ENCODE peak calls at places on chromosomes 3 and 15, in four cellular contexts. One of them, this sample, is unnamed.

GRCh38 chr3:74613566-74613965 is 893 bp downstream of the CNTN3 start:
- DNase-seq in H1: no peak
- DNase-seq in WTC11: no peak
- DNase-seq in SK-N-SH: peak; percentile 29
- DNase-seq in this sample: no peak

GRCh38 chr3:112413722-112414121 is 80.8 kb downstream of the CD200 start:
- DNase-seq in H1: no peak
- DNase-seq in SK-N-SH: no peak
- DNase-seq in WTC11: no peak
- DNase-seq in this sample: no peak

GRCh38 chr3:132900479-132900878 is 137.7 kb upstream of the TMEM108 start:
- DNase-seq in SK-N-SH: no peak
- DNase-seq in WTC11: no peak
- DNase-seq in H1: no peak
- DNase-seq in this sample: no peak

GRCh38 chr3:154885016-154885415 is 195.1 kb upstream of the MME start:
- DNase-seq in SK-N-SH: no peak
- DNase-seq in WTC11: no peak
- DNase-seq in H1: no peak
- DNase-seq in this sample: no peak

GRCh38 chr15:74642724-74643367 is 27.2 kb downstream of the CLK3 start:
- DNase-seq in WTC11: peak; percentile 43
- DNase-seq in SK-N-SH: no peak
- DNase-seq in H1: no peak
- DNase-seq in this sample: peak; percentile 55

GRCh38 chr15:55914446-55914845 is 79.0 kb downstream of the NEDD4 start:
- DNase-seq in WTC11: no peak
- DNase-seq in H1: no peak
- DNase-seq in SK-N-SH: no peak
- DNase-seq in this sample: no peak

GRCh38 chr3:29374255-29374654 is 93.4 kb downstream of the RBMS3 start:
- DNase-seq in WTC11: no peak
- DNase-seq in SK-N-SH: no peak
- DNase-seq in H1: no peak
- DNase-seq in this sample: no peak

GRCh38 chr3:154889227-154889634 is 190.9 kb upstream of the MME start:
- DNase-seq in H1: no peak
- DNase-seq in SK-N-SH: no peak
- DNase-seq in WTC11: no peak
- DNase-seq in this sample: no peak

GRCh38 chr3:65665922-65666321 is 372.8 kb downstream of the MAGI1 start:
- DNase-seq in WTC11: no peak
- DNase-seq in SK-N-SH: no peak
- DNase-seq in H1: no peak
- DNase-seq in this sample: no peak

GRCh38 chr3:5006755-5007202 is 27.5 kb downstream of the BHLHE40 start:
- DNase-seq in SK-N-SH: no peak
- DNase-seq in H1: no peak
- DNase-seq in WTC11: no peak
- DNase-seq in this sample: no peak

GRCh38 chr3:46960081-46960701 is 16.4 kb downstream of the CCDC12 start:
- DNase-seq in H1: no peak
- DNase-seq in SK-N-SH: peak; percentile 50
- DNase-seq in WTC11: no peak
- DNase-seq in this sample: no peak

GRCh38 chr3:56702487-56703315 is 19.6 kb upstream of the TASOR start:
- DNase-seq in SK-N-SH: peak; percentile 57
- DNase-seq in WTC11: no peak
- DNase-seq in H1: no peak
- DNase-seq in this sample: peak; percentile 7

GRCh38 chr15:73602444-73602843 is 30.7 kb downstream of the NPTN start:
- DNase-seq in H1: no peak
- DNase-seq in SK-N-SH: no peak
- DNase-seq in WTC11: no peak
- DNase-seq in this sample: no peak

GRCh38 chr15:39427705-39428104 is 153.2 kb upstream of the THBS1 start:
- DNase-seq in H1: no peak
- DNase-seq in WTC11: no peak
- DNase-seq in SK-N-SH: peak; percentile 53
- DNase-seq in this sample: peak; percentile 46

GRCh38 chr3:38002940-38003339 is 12.4 kb downstream of the VILL start:
- DNase-seq in WTC11: no peak
- DNase-seq in SK-N-SH: no peak
- DNase-seq in H1: no peak
- DNase-seq in this sample: no peak

GRCh38 chr3:125163739-125164601 is 48.6 kb downstream of the SLC12A8 start:
- DNase-seq in SK-N-SH: no peak
- DNase-seq in WTC11: peak; percentile 69
- DNase-seq in H1: no peak
- DNase-seq in this sample: peak; percentile 41

GRCh38 chr3:52372822-52373504 is 56.8 kb downstream of the DNAH1 start:
- DNase-seq in SK-N-SH: no peak
- DNase-seq in H1: no peak
- DNase-seq in WTC11: peak; percentile 78
- DNase-seq in this sample: peak; percentile 64

GRCh38 chr3:115478359-115478758 is 145.0 kb upstream of the GAP43 start:
- DNase-seq in WTC11: no peak
- DNase-seq in SK-N-SH: no peak
- DNase-seq in H1: no peak
- DNase-seq in this sample: no peak

GRCh38 chr3:104856743-104857142 is 510.0 kb upstream of the ALCAM start:
- DNase-seq in SK-N-SH: no peak
- DNase-seq in WTC11: no peak
- DNase-seq in H1: no peak
- DNase-seq in this sample: no peak

GRCh38 chr3:81279481-81280273 is 481.8 kb downstream of the GBE1 start:
- DNase-seq in SK-N-SH: no peak
- DNase-seq in H1: no peak
- DNase-seq in WTC11: no peak
- DNase-seq in this sample: no peak

GRCh38 chr3:152547153-152547552 is 278.4 kb downstream of the MBNL1 start:
- DNase-seq in H1: no peak
- DNase-seq in SK-N-SH: no peak
- DNase-seq in WTC11: no peak
- DNase-seq in this sample: no peak

GRCh38 chr15:52369030-52369429 is 73.4 kb upstream of the MYO5C start:
- DNase-seq in H1: no peak
- DNase-seq in WTC11: no peak
- DNase-seq in SK-N-SH: no peak
- DNase-seq in this sample: no peak

GRCh38 chr3:194274424-194275085 is 76.6 kb downstream of the CPN2 start:
- DNase-seq in H1: no peak
- DNase-seq in WTC11: peak; percentile 3
- DNase-seq in SK-N-SH: no peak
- DNase-seq in this sample: no peak

GRCh38 chr3:185992801-185993467 is 55.1 kb upstream of the TRA2B start:
- DNase-seq in SK-N-SH: no peak
- DNase-seq in WTC11: no peak
- DNase-seq in H1: no peak
- DNase-seq in this sample: no peak

GRCh38 chr3:54575561-54575960 is 352.3 kb downstream of the LRTM1 start:
- DNase-seq in WTC11: no peak
- DNase-seq in SK-N-SH: no peak
- DNase-seq in H1: no peak
- DNase-seq in this sample: peak; percentile 6

GRCh38 chr3:128309026-128309425 is 155.7 kb downstream of the EEFSEC start:
- DNase-seq in SK-N-SH: no peak
- DNase-seq in WTC11: no peak
- DNase-seq in H1: no peak
- DNase-seq in this sample: no peak

GRCh38 chr15:99409560-99409959 is 156.2 kb upstream of the MEF2A start:
- DNase-seq in H1: no peak
- DNase-seq in SK-N-SH: no peak
- DNase-seq in WTC11: no peak
- DNase-seq in this sample: no peak

GRCh38 chr15:99406716-99407487 is 155.6 kb downstream of the LRRC28 start:
- DNase-seq in WTC11: no peak
- DNase-seq in SK-N-SH: no peak
- DNase-seq in H1: no peak
- DNase-seq in this sample: no peak

GRCh38 chr15:99407716-99408115 is 156.4 kb downstream of the LRRC28 start:
- DNase-seq in SK-N-SH: no peak
- DNase-seq in WTC11: no peak
- DNase-seq in H1: no peak
- DNase-seq in this sample: no peak

GRCh38 chr15:99409097-99409473 is 156.7 kb upstream of the MEF2A start:
- DNase-seq in WTC11: peak; percentile 65
- DNase-seq in SK-N-SH: peak; percentile 70
- DNase-seq in H1: peak; percentile 49
- DNase-seq in this sample: no peak

GRCh38 chr15:99408236-99409096 is 157.2 kb downstream of the LRRC28 start:
- DNase-seq in WTC11: no peak
- DNase-seq in SK-N-SH: peak; percentile 26
- DNase-seq in H1: no peak
- DNase-seq in this sample: no peak
- TF ChIP-seq TEAD4 in WTC11: no peak
- TF ChIP-seq TEAD4 in SK-N-SH: no peak
- TF ChIP-seq TEAD4 in H1: no peak
- TF ChIP-seq TEAD4 in this sample: no peak

GRCh38 chr15:90495067-90495466 is 34.7 kb upstream of the CRTC3 start:
- DNase-seq in H1: no peak
- DNase-seq in WTC11: no peak
- DNase-seq in SK-N-SH: no peak
- DNase-seq in this sample: peak; percentile 23

GRCh38 chr15:90501898-90502297 is 27.8 kb upstream of the CRTC3 start:
- DNase-seq in SK-N-SH: no peak
- DNase-seq in H1: no peak
- DNase-seq in WTC11: no peak
- DNase-seq in this sample: no peak

GRCh38 chr15:90496791-90497190 is 32.9 kb upstream of the CRTC3 start:
- DNase-seq in SK-N-SH: no peak
- DNase-seq in WTC11: no peak
- DNase-seq in H1: no peak
- DNase-seq in this sample: no peak

GRCh38 chr15:90497374-90497773 is 32.3 kb upstream of the CRTC3 start:
- DNase-seq in H1: no peak
- DNase-seq in SK-N-SH: no peak
- DNase-seq in WTC11: no peak
- DNase-seq in this sample: no peak

GRCh38 chr15:90497912-90498311 is 31.8 kb upstream of the CRTC3 start:
- DNase-seq in H1: no peak
- DNase-seq in WTC11: no peak
- DNase-seq in SK-N-SH: no peak
- DNase-seq in this sample: no peak
- TF ChIP-seq TEAD4 in H1: no peak
- TF ChIP-seq TEAD4 in WTC11: no peak
- TF ChIP-seq TEAD4 in SK-N-SH: no peak
- TF ChIP-seq TEAD4 in this sample: no peak

DNA sequence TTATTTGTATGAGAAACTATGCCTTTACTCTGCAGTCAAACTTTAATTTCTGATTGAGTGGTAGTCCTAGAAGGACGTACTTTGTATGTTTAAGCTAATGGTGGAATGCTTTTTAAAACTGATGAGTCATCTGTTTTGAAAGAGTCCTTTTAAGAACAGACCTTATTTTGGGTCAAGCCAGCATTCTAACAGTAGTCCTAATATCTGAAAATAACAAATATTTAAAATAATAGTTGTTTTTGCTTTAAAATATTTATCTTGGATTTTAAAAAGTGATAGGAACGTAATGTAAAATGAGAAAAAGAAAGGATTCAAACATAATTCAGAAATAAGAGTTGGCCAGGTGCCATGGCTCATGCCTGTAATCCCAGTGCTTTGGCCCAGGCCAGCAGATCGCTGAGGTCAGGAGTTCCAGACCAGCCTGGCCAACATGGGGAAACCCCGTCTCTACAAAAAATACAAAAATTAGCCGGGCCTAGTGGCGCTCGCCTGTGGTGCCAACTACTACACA is 1.3 kb upstream of the LRRC58 start:
- DNase-seq in H1: no peak
- DNase-seq in WTC11: no peak
- DNase-seq in SK-N-SH: no peak
- DNase-seq in this sample: peak; percentile 53
- TF ChIP-seq TEAD4 in H1: no peak
- TF ChIP-seq TEAD4 in WTC11: no peak
- TF ChIP-seq TEAD4 in SK-N-SH: no peak
- TF ChIP-seq TEAD4 in this sample: no peak

GRCh38 chr3:188927971-188928370 is 243.8 kb upstream of the TPRG1 start:
- DNase-seq in SK-N-SH: no peak
- DNase-seq in WTC11: no peak
- DNase-seq in H1: no peak
- DNase-seq in this sample: no peak

GRCh38 chr3:188926741-188927650 is 244.8 kb upstream of the TPRG1 start:
- DNase-seq in H1: no peak
- DNase-seq in WTC11: no peak
- DNase-seq in SK-N-SH: no peak
- DNase-seq in this sample: no peak

GRCh38 chr3:188925376-188925775 is 246.4 kb upstream of the TPRG1 start:
- DNase-seq in H1: no peak
- DNase-seq in SK-N-SH: no peak
- DNase-seq in WTC11: no peak
- DNase-seq in this sample: no peak

GRCh38 chr3:188923671-188924070 is 248.1 kb upstream of the TPRG1 start:
- DNase-seq in WTC11: no peak
- DNase-seq in H1: no peak
- DNase-seq in SK-N-SH: no peak
- DNase-seq in this sample: no peak

GRCh38 chr3:188926141-188926540 is 245.6 kb upstream of the TPRG1 start:
- DNase-seq in H1: no peak
- DNase-seq in SK-N-SH: no peak
- DNase-seq in WTC11: no peak
- DNase-seq in this sample: no peak
- TF ChIP-seq TEAD4 in H1: no peak
- TF ChIP-seq TEAD4 in SK-N-SH: no peak
- TF ChIP-seq TEAD4 in WTC11: no peak
- TF ChIP-seq TEAD4 in this sample: no peak

This sample was measured in K562.